ENCODE peak calls at places on chromosome 17, in seven cellular contexts. Z is epithelial cell of proximal tubule, W is fibroblast of mammary gland, Y is fibroblast of lung, K is fibroblast of the aortic adventitia, U is A549, P is cardiac muscle cell. O is an unnamed sample.

GRCh38 chr17:51046527-51047384 is 73.9 kb downstream of the SPAG9 start:
- DNase-seq in Z (no peak), W (peak), Y (peak), K (peak), U (peak), P (peak), O (peak)

GRCh38 chr17:70184770-70185169 is 15.4 kb downstream of the KCNJ2 start:
- DNase-seq in Z (peak), W (peak), Y (peak), K (peak), U (peak), P (peak), O (peak)

GRCh38 chr17:34139996-34140395 is 115.1 kb upstream of the CCL2 start:
- DNase-seq in Z (no peak), W (no peak), Y (no peak), K (no peak), U (no peak), P (no peak), O (no peak)

GRCh38 chr17:44438634-44439033 is 49.2 kb upstream of the ITGA2B start:
- DNase-seq in Z (no peak), W (peak), Y (no peak), K (no peak), U (no peak), P (no peak), O (no peak)

GRCh38 chr17:10457952-10458351 is 11.4 kb downstream of the MYH4 start:
- DNase-seq in Z (no peak), W (no peak), Y (no peak), K (no peak), U (no peak), P (no peak), O (no peak)

GRCh38 chr17:79797492-79798295 is 817 bp upstream of the CBX8 start:
- DNase-seq in Z (no peak), W (no peak), Y (no peak), K (no peak), U (peak), P (no peak), O (no peak)

GRCh38 chr17:62882284-62882683 is 74.2 kb upstream of the MARCHF10 start:
- DNase-seq in Z (no peak), W (no peak), Y (no peak), K (no peak), U (no peak), P (no peak), O (no peak)

GRCh38 chr17:50593321-50593720 is 32.8 kb downstream of the CACNA1G start:
- DNase-seq in Z (no peak), W (no peak), Y (no peak), K (no peak), U (no peak), P (no peak), O (no peak)

GRCh38 chr17:59001158-59001814 is 105.4 kb downstream of the TRIM37 start:
- DNase-seq in Z (peak), W (peak), Y (peak), K (peak), U (peak), P (peak), O (peak)

GRCh38 chr17:66255112-66255511 is 25.9 kb upstream of the APOH start:
- DNase-seq in Z (no peak), W (peak), Y (peak), K (peak), U (peak), P (peak), O (peak)

GRCh38 chr17:70454377-70454776 is 285.0 kb downstream of the KCNJ2 start:
- DNase-seq in Z (no peak), W (no peak), Y (no peak), K (no peak), U (no peak), P (no peak), O (no peak)

GRCh38 chr17:19502517-19502916 is 31.1 kb upstream of the SLC47A1 start:
- DNase-seq in Z (no peak), W (no peak), Y (no peak), K (no peak), U (no peak), P (no peak), O (no peak)

GRCh38 chr17:72719582-72720493 is 372.6 kb downstream of the SLC39A11 start:
- DNase-seq in Z (no peak), W (no peak), Y (peak), K (no peak), U (no peak), P (peak), O (peak)

GRCh38 chr17:46979023-46979870 is at the start of gene RPRML:
- DNase-seq in Z (no peak), W (peak), Y (peak), K (no peak), U (peak), P (peak), O (no peak)

GRCh38 chr17:7651097-7651958 is 602 bp downstream of the ATP1B2 start:
- DNase-seq in Z (no peak), W (no peak), Y (no peak), K (no peak), U (no peak), P (no peak), O (no peak)

GRCh38 chr17:48592097-48592496 is 1.5 kb downstream of the HOXB5 start:
- DNase-seq in Z (no peak), W (no peak), Y (peak), K (no peak), U (no peak), P (no peak), O (no peak)

GRCh38 chr17:29573871-29574731 is 5.6 kb downstream of the TP53I13 start:
- DNase-seq in Z (no peak), W (no peak), Y (no peak), K (no peak), U (no peak), P (no peak), O (no peak)

GRCh38 chr17:80101946-80102706 is 745 bp downstream of the GAA start:
- DNase-seq in Z (no peak), W (peak), Y (peak), K (peak), U (no peak), P (peak), O (peak)

GRCh38 chr17:41527076-41528023 is 758 bp downstream of the KRT19 start:
- DNase-seq in Z (no peak), W (no peak), Y (no peak), K (no peak), U (no peak), P (peak), O (peak)

GRCh38 chr17:75535119-75535537 is 9.6 kb downstream of the LLGL2 start:
- DNase-seq in Z (no peak), W (no peak), Y (no peak), K (no peak), U (no peak), P (no peak), O (no peak)

GRCh38 chr17:72474243-72474642 is 353.4 kb downstream of the SOX9 start:
- DNase-seq in Z (no peak), W (no peak), Y (no peak), K (no peak), U (no peak), P (no peak), O (no peak)

GRCh38 chr17:73489991-73490390 is 154.3 kb downstream of the SDK2 start:
- DNase-seq in Z (no peak), W (no peak), Y (no peak), K (no peak), U (no peak), P (no peak), O (no peak)

GRCh38 chr17:27247071-27247957 is 46.6 kb upstream of the WSB1 start:
- DNase-seq in Z (no peak), W (peak), Y (peak), K (peak), U (peak), P (peak), O (peak)

GRCh38 chr17:28948873-28949184 is 2.5 kb downstream of the PHF12 start:
- DNase-seq in Z (no peak), W (peak), Y (peak), K (no peak), U (no peak), P (no peak), O (no peak)

GRCh38 chr17:74544991-74545441 is 899 bp downstream of the CD300C start:
- DNase-seq in Z (no peak), W (no peak), Y (no peak), K (no peak), U (no peak), P (no peak), O (no peak)

GRCh38 chr17:78865682-78866390 is 25.2 kb upstream of the USP36 start:
- DNase-seq in Z (no peak), W (peak), Y (peak), K (peak), U (peak), P (peak), O (peak)

GRCh38 chr17:15169676-15170075 is 95.5 kb downstream of the PMP22 start:
- DNase-seq in Z (no peak), W (peak), Y (peak), K (no peak), U (no peak), P (no peak), O (peak)

GRCh38 chr17:69012895-69013805 is 47.6 kb downstream of the ABCA9 start:
- DNase-seq in Z (peak), W (peak), Y (peak), K (peak), U (peak), P (peak), O (peak)

GRCh38 chr17:50206604-50207293 is 5.3 kb upstream of the COL1A1 start:
- DNase-seq in Z (no peak), W (peak), Y (peak), K (peak), U (no peak), P (peak), O (peak)

GRCh38 chr17:72976971-72977767 is 115.3 kb downstream of the SLC39A11 start:
- DNase-seq in Z (peak), W (peak), Y (peak), K (peak), U (peak), P (peak), O (peak)

DNA sequence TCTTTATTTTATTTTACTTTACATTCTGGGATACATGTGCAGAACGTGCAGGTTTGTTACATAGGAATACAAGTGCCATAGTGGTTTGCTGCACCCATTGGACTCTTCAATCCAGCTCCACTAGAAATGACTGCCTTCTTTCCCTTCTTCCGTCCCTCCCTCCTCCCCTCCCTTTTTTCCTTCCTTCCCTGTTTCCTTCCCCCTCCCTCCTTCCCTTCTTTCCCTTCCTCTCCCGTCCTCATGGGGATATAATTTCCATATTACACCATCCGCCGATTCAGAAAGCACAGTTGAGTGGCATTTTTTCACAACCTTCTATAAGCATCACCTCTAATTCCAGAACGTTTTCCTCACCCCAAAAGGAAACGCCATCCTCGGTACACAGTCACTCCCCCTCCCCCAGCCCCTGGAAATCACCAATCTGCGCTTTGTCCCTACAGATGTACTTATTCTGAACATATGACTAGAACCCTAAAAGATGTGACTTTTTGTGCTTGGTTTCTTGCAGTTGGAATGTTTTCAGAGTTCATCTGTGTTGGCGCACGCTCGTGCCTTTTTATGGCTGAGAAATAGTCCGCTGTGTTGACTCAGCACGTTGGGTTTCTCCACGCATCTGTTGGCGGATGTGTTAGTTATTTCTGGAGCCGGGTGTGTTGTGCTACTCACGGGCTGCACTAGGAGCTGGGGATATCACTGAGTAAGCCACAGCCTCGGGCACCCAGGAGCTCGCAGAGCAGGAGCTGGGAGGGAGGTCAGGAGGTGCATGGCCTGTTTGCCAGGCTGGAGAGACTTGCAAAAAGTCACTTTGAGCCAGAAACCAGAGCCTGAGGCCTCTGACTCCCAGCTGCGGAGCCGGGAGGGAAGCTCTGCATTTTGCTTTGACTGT is 336.4 kb downstream of the SEC14L1 start:
- DNase-seq in Z (peak), W (peak), Y (peak), K (peak), U (no peak), P (peak), O (peak)
- H3K4me3 ChIP-seq in Z (no peak), W (no peak), Y (no peak), K (peak), U (no peak), P (no peak), O (no peak)

DNA sequence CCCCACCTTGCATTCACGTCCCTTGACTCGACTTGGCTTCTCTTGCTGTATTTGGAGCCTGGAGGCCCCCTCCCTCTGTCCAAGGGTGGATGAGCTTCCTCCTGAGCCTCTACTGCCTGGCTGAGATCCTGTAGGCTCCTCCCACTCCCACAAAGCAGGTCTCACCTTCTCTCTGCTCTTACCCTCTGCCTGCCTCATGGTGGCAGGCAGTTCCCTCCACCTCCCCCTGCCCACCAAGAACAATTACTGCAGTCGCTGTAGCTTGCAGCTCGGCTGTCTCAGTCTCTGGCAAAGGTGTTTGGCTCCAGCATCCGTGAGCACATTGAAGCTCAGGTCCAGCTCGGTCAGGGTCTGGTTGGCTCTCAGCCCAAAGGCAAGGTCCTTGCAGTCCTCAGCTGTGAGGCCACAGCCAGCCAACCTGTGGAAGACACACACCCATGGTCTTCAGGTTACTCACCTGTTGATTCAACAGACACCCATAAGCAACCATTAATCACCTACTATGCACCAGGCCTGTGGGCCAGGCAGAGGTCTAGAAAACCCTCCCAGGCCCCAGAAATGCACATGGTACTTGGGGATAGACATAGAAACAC is 42.6 kb downstream of the NLRP1 start:
- DNase-seq in Z (no peak), W (no peak), Y (no peak), K (no peak), U (no peak), P (no peak), O (no peak)
- TF ChIP-seq CTCF in Z (no peak), W (no peak), Y (no peak), K (no peak), U (no peak), P (no peak), O (no peak)

GRCh38 chr17:64007838-64008282 is 9.7 kb downstream of the PRR29 start:
- DNase-seq in Z (no peak), W (no peak), Y (no peak), K (no peak), U (no peak), P (no peak), O (no peak)

GRCh38 chr17:64008830-64009229 is 10.7 kb downstream of the PRR29 start:
- DNase-seq in Z (no peak), W (no peak), Y (no peak), K (no peak), U (no peak), P (no peak), O (no peak)

GRCh38 chr17:64006361-64007088 is 8.4 kb downstream of the PRR29 start:
- DNase-seq in Z (no peak), W (peak), Y (no peak), K (peak), U (no peak), P (peak), O (peak)

GRCh38 chr17:64008346-64008745 is 10.2 kb downstream of the PRR29 start:
- DNase-seq in Z (no peak), W (no peak), Y (no peak), K (no peak), U (no peak), P (no peak), O (no peak)

GRCh38 chr17:64009571-64010402 is 10.6 kb downstream of the ICAM2 start:
- DNase-seq in Z (no peak), W (peak), Y (no peak), K (no peak), U (no peak), P (no peak), O (peak)
- H3K4me3 ChIP-seq in Z (no peak), W (no peak), Y (no peak), K (no peak), U (no peak), P (no peak), O (no peak)

DNA sequence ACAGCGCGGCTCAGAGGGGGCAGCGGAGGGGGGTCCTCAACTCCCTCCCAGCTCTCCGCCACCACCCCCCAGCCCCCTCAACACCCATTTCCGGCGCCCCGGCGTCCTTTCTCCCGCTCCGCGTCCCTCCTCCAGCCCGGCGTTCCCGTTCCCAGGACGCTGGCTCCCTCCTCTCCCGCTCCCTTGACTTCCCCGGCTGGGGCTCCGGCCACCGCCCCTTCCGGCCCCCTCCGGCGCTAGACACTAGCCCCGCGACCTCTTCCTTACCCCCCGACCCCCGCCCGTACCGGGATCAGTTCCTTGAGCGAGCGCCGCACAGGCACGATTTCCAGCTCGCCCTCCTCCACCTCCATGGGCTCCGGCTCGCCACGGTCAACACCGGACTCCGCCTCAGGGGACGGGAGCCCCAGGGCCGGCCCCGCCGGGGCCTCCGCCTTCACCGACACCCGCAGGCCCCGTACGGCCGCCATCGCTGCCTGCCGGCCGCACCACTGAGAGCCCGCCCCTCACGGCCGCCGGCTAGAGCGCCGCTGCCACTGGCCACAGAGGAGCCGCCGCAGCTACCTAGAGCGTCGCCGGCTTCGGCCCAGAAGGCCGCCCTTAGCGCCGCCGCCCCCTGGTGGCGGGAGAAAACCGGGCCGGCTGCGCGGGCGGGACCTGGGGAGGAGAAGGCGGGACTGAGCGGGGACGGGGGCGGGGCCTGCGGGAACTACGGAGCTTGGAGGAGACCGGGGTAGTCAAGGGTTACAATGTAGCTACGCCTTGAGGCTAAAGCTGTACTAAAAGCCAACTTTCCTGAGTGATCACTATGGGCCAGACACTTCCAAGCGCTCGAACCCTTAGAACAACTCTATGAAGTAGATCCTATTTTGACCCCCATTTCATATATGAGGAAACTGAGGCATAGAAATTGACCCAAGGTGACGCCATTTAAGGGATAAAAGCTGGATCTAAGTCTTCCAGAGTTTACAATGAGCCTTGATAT is at the start of gene NCBP3:
- DNase-seq in Z (no peak), W (peak), Y (peak), K (peak), U (peak), P (peak), O (peak)
- TF ChIP-seq CTCF in Z (peak), W (no peak), Y (peak), K (peak), U (peak), P (peak), O (peak)

GRCh38 chr17:81902653-81903414 is 796 bp downstream of the NPB start:
- DNase-seq in Z (no peak), W (no peak), Y (no peak), K (no peak), U (no peak), P (no peak), O (no peak)
- H3K4me3 ChIP-seq in Z (no peak), W (no peak), Y (no peak), K (no peak), U (no peak), P (no peak), O (no peak)

GRCh38 chr17:42743595-42744282 is 1.1 kb downstream of the EZH1 start:
- DNase-seq in Z (no peak), W (no peak), Y (no peak), K (no peak), U (no peak), P (no peak), O (no peak)
- TF ChIP-seq CTCF in Z (peak), W (peak), Y (peak), K (peak), U (no peak), P (peak), O (no peak)

GRCh38 chr17:14094676-14095075 is 25.4 kb downstream of the COX10 start:
- DNase-seq in Z (no peak), W (no peak), Y (no peak), K (no peak), U (no peak), P (no peak), O (no peak)

GRCh38 chr17:14095202-14095601 is 25.9 kb downstream of the COX10 start:
- DNase-seq in Z (no peak), W (no peak), Y (no peak), K (no peak), U (no peak), P (no peak), O (no peak)

GRCh38 chr17:14092808-14093207 is 23.5 kb downstream of the COX10 start:
- DNase-seq in Z (no peak), W (no peak), Y (no peak), K (no peak), U (no peak), P (no peak), O (no peak)

GRCh38 chr17:14089179-14089578 is 19.9 kb downstream of the COX10 start:
- DNase-seq in Z (no peak), W (peak), Y (no peak), K (no peak), U (no peak), P (no peak), O (no peak)

DNA sequence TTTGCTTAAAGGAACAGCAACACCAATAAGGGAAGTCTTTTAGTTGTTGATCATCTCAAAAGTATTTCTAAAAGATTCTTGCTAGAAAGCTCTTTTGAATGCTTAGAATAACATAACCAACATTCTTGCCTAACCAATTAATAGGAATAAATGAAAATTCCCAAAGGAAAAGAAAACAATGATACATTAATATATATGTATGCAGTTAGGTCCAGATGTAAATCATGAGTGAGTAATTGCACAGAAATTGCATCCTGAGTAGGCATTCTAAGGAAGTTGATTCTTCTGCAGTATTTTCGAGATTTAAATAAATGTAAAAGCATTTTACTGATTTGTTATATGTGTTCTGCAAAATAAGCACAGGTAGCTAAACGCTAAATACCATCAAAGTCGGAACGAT is 22.1 kb downstream of the COX10 start:
- DNase-seq in Z (no peak), W (peak), Y (peak), K (no peak), U (no peak), P (no peak), O (peak)
- H3K4me3 ChIP-seq in Z (no peak), W (no peak), Y (no peak), K (no peak), U (no peak), P (no peak), O (no peak)

O was measured in cardiac fibroblast.